ENCODE peak calls at places on chromosomes 5 and 9, in four cellular contexts. One of them, this sample, is unnamed.

GRCh38 chr5:58357799-58358198 is 102.1 kb downstream of the PLK2 start:
- DNase-seq in Peyer's patch: no peak
- DNase-seq in stomach: no peak
- DNase-seq in sigmoid colon: no peak
- DNase-seq in this sample: no peak

GRCh38 chr5:130032807-130033206 is 128.5 kb downstream of the CHSY3 start:
- DNase-seq in Peyer's patch: no peak
- DNase-seq in stomach: no peak
- DNase-seq in sigmoid colon: no peak
- DNase-seq in this sample: no peak

GRCh38 chr9:7259544-7260241 is 501.9 kb downstream of the KDM4C start:
- DNase-seq in Peyer's patch: no peak
- DNase-seq in stomach: no peak
- DNase-seq in sigmoid colon: no peak
- DNase-seq in this sample: no peak

GRCh38 chr9:72362118-72362531 is 2.9 kb downstream of the ZFAND5 start:
- DNase-seq in Peyer's patch: no peak
- DNase-seq in stomach: no peak
- DNase-seq in sigmoid colon: no peak
- DNase-seq in this sample: no peak

GRCh38 chr9:93116049-93116961 is 17.7 kb downstream of the NINJ1 start:
- DNase-seq in Peyer's patch: peak
- DNase-seq in stomach: peak
- DNase-seq in sigmoid colon: peak
- DNase-seq in this sample: peak

GRCh38 chr5:179270581-179271300 is 74.5 kb downstream of the ADAMTS2 start:
- DNase-seq in Peyer's patch: no peak
- DNase-seq in stomach: no peak
- DNase-seq in sigmoid colon: peak
- DNase-seq in this sample: peak

GRCh38 chr5:67581203-67581602 is 384.6 kb upstream of the CD180 start:
- DNase-seq in Peyer's patch: no peak
- DNase-seq in stomach: no peak
- DNase-seq in sigmoid colon: no peak
- DNase-seq in this sample: no peak

GRCh38 chr5:141040093-141040762 is 10.9 kb upstream of the PCDHB1 start:
- DNase-seq in Peyer's patch: no peak
- DNase-seq in stomach: no peak
- DNase-seq in sigmoid colon: no peak
- DNase-seq in this sample: no peak

GRCh38 chr9:13139641-13140171 is 139.8 kb downstream of the MPDZ start:
- DNase-seq in Peyer's patch: no peak
- DNase-seq in stomach: no peak
- DNase-seq in sigmoid colon: no peak
- DNase-seq in this sample: no peak

GRCh38 chr5:113447651-113448050 is 12.9 kb upstream of the TSSK1B start:
- DNase-seq in Peyer's patch: no peak
- DNase-seq in stomach: no peak
- DNase-seq in sigmoid colon: no peak
- DNase-seq in this sample: no peak

GRCh38 chr5:142432369-142432863 is 107.6 kb upstream of the SPRY4 start:
- DNase-seq in Peyer's patch: no peak
- DNase-seq in stomach: peak
- DNase-seq in sigmoid colon: no peak
- DNase-seq in this sample: peak

GRCh38 chr9:70639853-70640814 is 225.7 kb upstream of the KLF9 start:
- DNase-seq in Peyer's patch: no peak
- DNase-seq in stomach: no peak
- DNase-seq in sigmoid colon: no peak
- DNase-seq in this sample: no peak

GRCh38 chr9:79129865-79130480 is 441.8 kb upstream of the TLE4 start:
- DNase-seq in Peyer's patch: no peak
- DNase-seq in stomach: peak
- DNase-seq in sigmoid colon: no peak
- DNase-seq in this sample: peak

GRCh38 chr9:131398204-131398603 is 4.3 kb downstream of the PRRC2B start:
- DNase-seq in Peyer's patch: peak
- DNase-seq in stomach: peak
- DNase-seq in sigmoid colon: no peak
- DNase-seq in this sample: peak

GRCh38 chr9:115923903-115924668 is 229.5 kb upstream of the PAPPA start:
- DNase-seq in Peyer's patch: no peak
- DNase-seq in stomach: no peak
- DNase-seq in sigmoid colon: no peak
- DNase-seq in this sample: peak

GRCh38 chr9:21961569-21961968 is 32.6 kb downstream of the CDKN2A start:
- DNase-seq in Peyer's patch: no peak
- DNase-seq in stomach: no peak
- DNase-seq in sigmoid colon: no peak
- DNase-seq in this sample: no peak

GRCh38 chr5:132475531-132475930 is 15.0 kb downstream of the IRF1 start:
- DNase-seq in Peyer's patch: no peak
- DNase-seq in stomach: peak
- DNase-seq in sigmoid colon: peak
- DNase-seq in this sample: peak

GRCh38 chr9:95078934-95079333 is 238.6 kb downstream of the FANCC start:
- DNase-seq in Peyer's patch: no peak
- DNase-seq in stomach: peak
- DNase-seq in sigmoid colon: peak
- DNase-seq in this sample: no peak

GRCh38 chr9:97367729-97368128 is 44.2 kb upstream of the TDRD7 start:
- DNase-seq in Peyer's patch: no peak
- DNase-seq in stomach: no peak
- DNase-seq in sigmoid colon: no peak
- DNase-seq in this sample: no peak

GRCh38 chr5:110909950-110910349 is 161.6 kb upstream of the TSLP start:
- DNase-seq in Peyer's patch: no peak
- DNase-seq in stomach: no peak
- DNase-seq in sigmoid colon: no peak
- DNase-seq in this sample: no peak

GRCh38 chr5:40681351-40682311 is 1.9 kb downstream of the PTGER4 start:
- DNase-seq in Peyer's patch: peak
- DNase-seq in stomach: peak
- DNase-seq in sigmoid colon: peak
- DNase-seq in this sample: peak

GRCh38 chr5:79845448-79846197 is 145.4 kb downstream of the MTX3 start:
- DNase-seq in Peyer's patch: no peak
- DNase-seq in stomach: no peak
- DNase-seq in sigmoid colon: no peak
- DNase-seq in this sample: no peak

GRCh38 chr5:4720831-4721230 is 419.3 kb upstream of the ADAMTS16 start:
- DNase-seq in Peyer's patch: no peak
- DNase-seq in stomach: no peak
- DNase-seq in sigmoid colon: no peak
- DNase-seq in this sample: no peak

DNA sequence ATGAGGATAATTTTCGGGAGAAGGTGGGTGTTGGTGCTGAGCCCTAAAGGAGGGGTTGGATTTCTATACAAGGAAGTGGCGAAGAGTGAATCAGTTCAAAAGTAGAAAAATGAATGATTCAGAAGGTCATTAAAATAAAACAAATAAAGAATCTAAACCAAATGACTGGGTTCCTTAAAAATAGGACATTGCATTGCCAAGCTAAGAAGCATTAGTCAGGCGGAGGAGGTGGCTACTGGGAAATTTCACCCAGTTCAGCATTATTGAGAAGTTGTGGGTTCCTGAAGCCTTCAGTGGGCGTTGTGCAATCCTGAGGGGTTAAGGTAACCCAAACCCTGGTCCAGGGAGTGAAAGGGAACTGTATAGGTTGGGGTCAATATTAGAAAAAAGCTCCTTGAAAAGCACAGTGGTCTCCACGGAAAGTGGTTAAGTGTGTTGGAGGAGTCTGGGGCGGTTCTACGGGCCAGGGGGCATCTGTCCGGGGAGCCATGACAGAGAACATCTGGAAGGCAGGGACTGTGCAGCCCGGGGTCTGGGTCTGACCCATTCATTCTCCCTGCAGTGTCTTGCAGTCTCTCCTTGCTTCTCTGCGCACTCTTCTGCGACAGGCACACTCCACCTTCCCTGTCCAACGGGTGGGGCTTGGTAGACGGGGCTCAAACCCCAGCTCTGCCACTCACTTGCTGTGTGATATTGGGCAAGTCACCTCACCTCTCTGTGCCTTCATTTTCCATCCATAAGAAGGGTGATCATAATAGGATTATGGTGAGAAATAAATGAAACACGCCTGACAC is 27.6 kb upstream of the DUSP1 start:
- DNase-seq in Peyer's patch: no peak
- DNase-seq in stomach: no peak
- DNase-seq in sigmoid colon: peak
- DNase-seq in this sample: peak
- TF ChIP-seq POLR2A in Peyer's patch: no peak
- TF ChIP-seq POLR2A in stomach: no peak
- TF ChIP-seq POLR2A in sigmoid colon: no peak
- TF ChIP-seq POLR2A in this sample: no peak

DNA sequence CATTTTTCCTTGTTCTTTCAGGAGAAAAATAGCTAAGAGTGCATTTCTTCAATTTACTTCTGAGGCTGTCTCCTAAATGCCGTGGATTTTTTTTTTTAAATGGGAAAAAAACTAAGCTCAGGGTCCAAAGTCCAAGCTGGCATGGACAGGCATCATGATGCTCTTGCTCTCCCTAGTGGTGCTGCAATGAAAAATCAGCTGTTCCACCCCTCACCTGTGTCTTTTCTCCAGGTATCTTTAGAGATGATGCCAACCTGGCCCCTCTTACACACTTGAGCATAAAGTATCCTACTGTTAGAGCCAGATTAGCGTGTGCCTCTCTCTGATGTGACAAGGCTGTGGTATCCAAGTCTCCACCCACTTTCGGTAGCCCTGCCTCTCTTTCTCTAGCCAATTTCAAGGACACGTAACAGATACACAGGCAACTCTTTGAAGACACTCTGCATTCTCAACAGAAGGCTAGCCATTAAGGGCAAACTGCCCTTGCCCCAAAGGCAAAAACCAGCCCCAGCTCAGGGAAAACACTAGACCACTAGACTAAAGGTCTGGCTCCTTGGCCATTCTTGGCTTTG is 208.8 kb downstream of the SAXO1 start:
- DNase-seq in Peyer's patch: no peak
- DNase-seq in stomach: no peak
- DNase-seq in sigmoid colon: no peak
- DNase-seq in this sample: peak
- TF ChIP-seq CTCF in Peyer's patch: peak
- TF ChIP-seq CTCF in stomach: peak
- TF ChIP-seq CTCF in sigmoid colon: no peak
- TF ChIP-seq CTCF in this sample: peak

GRCh38 chr5:135456238-135457099 is 4.3 kb upstream of the TIFAB start:
- DNase-seq in Peyer's patch: no peak
- DNase-seq in stomach: peak
- DNase-seq in sigmoid colon: peak
- DNase-seq in this sample: peak
- TF ChIP-seq POLR2A in Peyer's patch: no peak
- TF ChIP-seq POLR2A in stomach: no peak
- TF ChIP-seq POLR2A in sigmoid colon: no peak
- TF ChIP-seq POLR2A in this sample: no peak

GRCh38 chr9:127022913-127023665 is 99.3 kb downstream of the ANGPTL2 start:
- DNase-seq in Peyer's patch: no peak
- DNase-seq in stomach: no peak
- DNase-seq in sigmoid colon: peak
- DNase-seq in this sample: no peak
- TF ChIP-seq CTCF in Peyer's patch: no peak
- TF ChIP-seq CTCF in stomach: no peak
- TF ChIP-seq CTCF in sigmoid colon: no peak
- TF ChIP-seq CTCF in this sample: no peak

GRCh38 chr5:171744882-171745281 is 40.7 kb upstream of the SMIM23 start:
- DNase-seq in Peyer's patch: no peak
- DNase-seq in stomach: no peak
- DNase-seq in sigmoid colon: no peak
- DNase-seq in this sample: no peak
- TF ChIP-seq POLR2A in Peyer's patch: no peak
- TF ChIP-seq POLR2A in stomach: no peak
- TF ChIP-seq POLR2A in sigmoid colon: no peak
- TF ChIP-seq POLR2A in this sample: no peak

This sample was measured in transverse colon.